ENCODE peak calls at places on chromosomes 3 and 15, in five cellular contexts. One of them, this sample, is unnamed.

GRCh38 chr3:115092220-115092791 is 54.8 kb downstream of the ZBTB20 start:
- DNase-seq in tibial nerve: peak; percentile 60
- DNase-seq in HepG2: peak; percentile 34
- DNase-seq in Peyer's patch: peak; percentile 51
- DNase-seq in HCT116: peak; percentile 65
- DNase-seq in this sample: peak; percentile 71

GRCh38 chr3:100068758-100069345 is 45.4 kb downstream of the FILIP1L start:
- DNase-seq in Peyer's patch: peak; percentile 76
- DNase-seq in HepG2: peak; percentile 79
- DNase-seq in HCT116: peak; percentile 47
- DNase-seq in tibial nerve: peak; percentile 82
- DNase-seq in this sample: peak; percentile 93

GRCh38 chr3:157436583-157437300 is at the start of gene PTX3:
- DNase-seq in HepG2: no peak
- DNase-seq in HCT116: no peak
- DNase-seq in tibial nerve: peak; percentile 44
- DNase-seq in Peyer's patch: no peak
- DNase-seq in this sample: no peak

GRCh38 chr3:46948830-46949671 is 27.5 kb downstream of the CCDC12 start:
- DNase-seq in Peyer's patch: peak; percentile 69
- DNase-seq in HepG2: peak; percentile 72
- DNase-seq in HCT116: no peak
- DNase-seq in tibial nerve: no peak
- DNase-seq in this sample: peak; percentile 87

GRCh38 chr3:47542614-47543173 is 29.2 kb upstream of the ELP6 start:
- DNase-seq in HepG2: no peak
- DNase-seq in tibial nerve: no peak
- DNase-seq in Peyer's patch: no peak
- DNase-seq in HCT116: no peak
- DNase-seq in this sample: no peak

GRCh38 chr15:25832158-25832557 is 31.0 kb downstream of the ATP10A start:
- DNase-seq in tibial nerve: no peak
- DNase-seq in Peyer's patch: no peak
- DNase-seq in HCT116: no peak
- DNase-seq in HepG2: no peak
- DNase-seq in this sample: no peak

GRCh38 chr3:61178167-61178566 is 73.1 kb downstream of the FHIT start:
- DNase-seq in HepG2: no peak
- DNase-seq in HCT116: no peak
- DNase-seq in Peyer's patch: no peak
- DNase-seq in tibial nerve: no peak
- DNase-seq in this sample: no peak

GRCh38 chr3:55765398-55765797 is 278.3 kb upstream of the WNT5A start:
- DNase-seq in Peyer's patch: no peak
- DNase-seq in tibial nerve: no peak
- DNase-seq in HCT116: no peak
- DNase-seq in HepG2: no peak
- DNase-seq in this sample: no peak

GRCh38 chr3:130414457-130414856 is 69.0 kb downstream of the COL6A5 start:
- DNase-seq in HepG2: no peak
- DNase-seq in Peyer's patch: no peak
- DNase-seq in HCT116: no peak
- DNase-seq in tibial nerve: no peak
- DNase-seq in this sample: no peak

GRCh38 chr15:48221885-48222284 is 15.8 kb downstream of the SLC12A1 start:
- DNase-seq in tibial nerve: no peak
- DNase-seq in HepG2: no peak
- DNase-seq in HCT116: no peak
- DNase-seq in Peyer's patch: no peak
- DNase-seq in this sample: no peak

GRCh38 chr3:176159796-176160195 is 1037.5 kb downstream of the TBL1XR1 start:
- DNase-seq in HepG2: no peak
- DNase-seq in Peyer's patch: no peak
- DNase-seq in tibial nerve: no peak
- DNase-seq in HCT116: no peak
- DNase-seq in this sample: no peak

GRCh38 chr3:49707113-49707480 is 12.4 kb downstream of the AMIGO3 start:
- DNase-seq in Peyer's patch: no peak
- DNase-seq in tibial nerve: no peak
- DNase-seq in HepG2: no peak
- DNase-seq in HCT116: no peak
- DNase-seq in this sample: no peak

GRCh38 chr3:16520636-16521579 is 7.4 kb upstream of the RFTN1 start:
- DNase-seq in Peyer's patch: no peak
- DNase-seq in tibial nerve: no peak
- DNase-seq in HepG2: no peak
- DNase-seq in HCT116: no peak
- DNase-seq in this sample: no peak
- TF ChIP-seq POLR2A in Peyer's patch: no peak
- TF ChIP-seq POLR2A in tibial nerve: no peak
- TF ChIP-seq POLR2A in HepG2: no peak
- TF ChIP-seq POLR2A in HCT116: no peak
- TF ChIP-seq POLR2A in this sample: no peak

GRCh38 chr15:69456208-69457166 is 3.9 kb downstream of the RPLP1 start:
- DNase-seq in tibial nerve: no peak
- DNase-seq in Peyer's patch: no peak
- DNase-seq in HepG2: no peak
- DNase-seq in HCT116: no peak
- DNase-seq in this sample: no peak
- TF ChIP-seq POLR2A in tibial nerve: no peak
- TF ChIP-seq POLR2A in Peyer's patch: no peak
- TF ChIP-seq POLR2A in HepG2: no peak
- TF ChIP-seq POLR2A in HCT116: peak; percentile 37
- TF ChIP-seq POLR2A in this sample: no peak

DNA sequence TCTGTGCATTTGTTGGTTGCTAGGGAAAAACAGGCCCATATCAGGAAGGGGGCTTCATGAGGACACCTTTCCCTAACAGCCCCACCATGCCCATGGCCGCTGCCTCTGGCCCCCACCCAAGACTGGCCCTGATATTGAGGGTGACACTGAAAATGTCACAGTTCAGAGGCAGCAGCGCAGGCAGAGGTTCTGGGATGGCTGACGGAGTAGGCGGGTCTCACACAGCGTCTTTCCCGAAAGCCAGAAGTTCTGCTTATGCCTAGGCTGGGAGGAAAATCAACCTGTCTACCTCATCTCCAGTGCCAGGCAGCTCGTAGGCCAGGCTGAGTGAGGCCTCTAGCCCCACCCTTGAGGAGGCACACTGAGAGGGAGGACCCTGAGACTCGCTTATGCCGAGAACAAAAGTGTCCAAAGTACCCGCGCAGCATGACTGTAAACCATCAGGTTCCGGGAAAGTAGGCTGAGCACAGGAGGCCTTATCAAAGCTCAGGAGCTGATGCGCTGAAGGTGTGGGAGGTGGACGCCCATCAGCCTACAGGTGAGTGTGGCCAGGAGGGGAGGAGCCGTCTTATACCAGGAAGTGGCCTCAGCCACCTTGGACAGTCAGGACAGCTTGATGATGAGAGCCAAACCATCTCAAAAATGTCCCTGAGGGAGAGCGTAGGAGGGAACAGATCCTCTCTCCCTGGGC is 27.5 kb downstream of the GRAMD2A start:
- DNase-seq in HCT116: no peak
- DNase-seq in tibial nerve: no peak
- DNase-seq in HepG2: no peak
- DNase-seq in Peyer's patch: peak; percentile 85
- DNase-seq in this sample: peak; percentile 20
- TF ChIP-seq POLR2A in HCT116: no peak
- TF ChIP-seq POLR2A in tibial nerve: no peak
- TF ChIP-seq POLR2A in HepG2: no peak
- TF ChIP-seq POLR2A in Peyer's patch: peak; percentile 56
- TF ChIP-seq POLR2A in this sample: no peak

DNA sequence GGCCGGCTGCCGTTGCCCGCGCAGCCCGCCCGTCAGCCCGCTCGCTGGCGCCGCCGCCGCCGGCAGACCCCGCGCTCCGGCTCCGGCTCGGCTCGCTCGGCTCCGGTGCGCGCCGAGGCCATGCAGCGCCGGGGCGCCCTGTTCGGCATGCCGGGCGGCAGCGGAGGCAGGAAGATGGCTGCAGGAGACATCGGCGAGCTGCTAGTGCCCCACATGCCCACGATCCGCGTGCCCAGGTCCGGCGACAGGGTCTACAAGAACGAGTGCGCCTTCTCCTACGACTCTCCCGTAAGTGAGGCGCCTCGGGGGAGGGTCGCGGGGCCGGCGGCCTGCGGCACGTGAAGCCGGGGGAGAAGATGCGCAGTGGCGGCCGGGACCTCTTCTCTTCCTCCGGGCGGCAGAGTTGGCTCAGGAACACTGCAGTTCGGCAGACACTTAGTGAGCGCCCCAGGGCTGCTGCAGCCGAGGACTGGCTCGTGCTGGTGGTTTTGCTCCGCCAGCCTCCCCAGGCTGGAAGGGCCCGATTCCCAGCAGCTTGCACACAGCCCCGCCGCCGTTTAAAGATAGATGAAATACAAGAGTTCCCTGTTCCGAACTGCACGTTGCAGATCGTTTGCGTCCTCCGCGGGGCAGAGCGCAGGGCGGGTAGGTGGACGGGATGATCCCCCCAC is 401 bp downstream of the USP13 start:
- DNase-seq in HCT116: peak; percentile 12
- DNase-seq in Peyer's patch: peak; percentile 73
- DNase-seq in HepG2: peak; percentile 45
- DNase-seq in tibial nerve: peak; percentile 46
- DNase-seq in this sample: peak; percentile 92
- TF ChIP-seq POLR2A in HCT116: no peak
- TF ChIP-seq POLR2A in Peyer's patch: no peak
- TF ChIP-seq POLR2A in HepG2: no peak
- TF ChIP-seq POLR2A in tibial nerve: no peak
- TF ChIP-seq POLR2A in this sample: no peak

GRCh38 chr3:197734667-197735318 is 1.9 kb downstream of the RUBCN start:
- DNase-seq in HCT116: no peak
- DNase-seq in Peyer's patch: no peak
- DNase-seq in tibial nerve: no peak
- DNase-seq in HepG2: no peak
- DNase-seq in this sample: no peak

GRCh38 chr3:197736491-197737318 is at the start of gene RUBCN:
- DNase-seq in HCT116: peak; percentile 85
- DNase-seq in HepG2: peak; percentile 91
- DNase-seq in Peyer's patch: peak; percentile 98
- DNase-seq in tibial nerve: peak; percentile 87
- DNase-seq in this sample: peak; percentile 99

GRCh38 chr3:197737319-197737649 is 580 bp upstream of the RUBCN start:
- DNase-seq in tibial nerve: no peak
- DNase-seq in HCT116: no peak
- DNase-seq in Peyer's patch: no peak
- DNase-seq in HepG2: no peak
- DNase-seq in this sample: no peak

GRCh38 chr3:197737749-197738462 is 1.2 kb upstream of the RUBCN start:
- DNase-seq in Peyer's patch: no peak
- DNase-seq in HCT116: no peak
- DNase-seq in HepG2: no peak
- DNase-seq in tibial nerve: no peak
- DNase-seq in this sample: no peak

DNA sequence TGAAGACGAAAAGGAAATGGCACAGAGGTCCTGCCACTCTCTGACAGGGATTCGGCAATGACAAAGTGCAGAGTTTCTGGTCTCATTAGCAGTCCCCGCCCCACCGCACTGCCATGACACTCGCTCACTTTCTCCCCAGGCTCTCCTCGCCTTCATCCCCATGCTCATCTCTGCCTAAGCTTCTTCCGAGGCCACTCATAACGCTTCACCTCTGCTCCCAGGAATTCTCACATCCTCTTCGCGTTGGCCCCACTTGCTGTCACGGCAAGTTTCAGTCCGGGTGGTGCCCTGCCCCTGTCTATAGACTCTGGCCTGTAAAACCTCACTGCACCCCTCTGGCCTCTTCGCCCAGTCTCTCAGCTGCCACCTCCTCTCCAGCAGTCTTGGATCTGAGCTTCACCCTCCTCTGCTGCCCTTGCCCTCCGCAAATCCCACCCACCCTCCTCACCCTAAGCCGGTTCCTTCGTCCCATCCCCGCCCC is 654 bp downstream of the RUBCN start:
- DNase-seq in tibial nerve: no peak
- DNase-seq in HepG2: no peak
- DNase-seq in HCT116: no peak
- DNase-seq in Peyer's patch: no peak
- DNase-seq in this sample: peak; percentile 84
- TF ChIP-seq POLR2A in tibial nerve: no peak
- TF ChIP-seq POLR2A in HepG2: no peak
- TF ChIP-seq POLR2A in HCT116: no peak
- TF ChIP-seq POLR2A in Peyer's patch: no peak
- TF ChIP-seq POLR2A in this sample: no peak

DNA sequence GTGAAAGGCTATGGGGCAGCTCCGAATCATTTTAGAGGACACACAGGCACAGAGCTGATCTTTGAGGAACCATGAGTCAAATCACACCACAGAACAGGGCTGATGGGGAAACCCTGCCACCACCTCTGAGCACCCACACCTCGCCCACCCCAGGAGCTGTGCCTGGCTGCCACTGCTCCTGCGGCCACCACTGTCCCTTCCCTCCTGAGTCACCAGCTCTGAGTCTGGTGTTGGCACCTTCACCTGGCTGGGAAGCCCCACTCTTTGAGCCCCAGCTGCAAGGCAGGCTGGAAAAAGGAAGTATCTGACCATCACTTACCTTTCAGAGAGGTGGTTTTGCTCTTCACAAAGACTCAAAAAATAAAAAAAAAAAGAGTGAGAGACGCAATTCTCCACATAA is 63.6 kb upstream of the MEF2A start:
- DNase-seq in HCT116: no peak
- DNase-seq in HepG2: no peak
- DNase-seq in tibial nerve: no peak
- DNase-seq in Peyer's patch: no peak
- DNase-seq in this sample: no peak
- TF ChIP-seq POLR2A in HCT116: no peak
- TF ChIP-seq POLR2A in HepG2: no peak
- TF ChIP-seq POLR2A in tibial nerve: no peak
- TF ChIP-seq POLR2A in Peyer's patch: no peak
- TF ChIP-seq POLR2A in this sample: no peak

This sample was measured in spleen.